ENCODE peak calls at places on chromosomes 7 and 10, in nine cellular contexts. One of them, this sample, is unnamed.

GRCh38 chr7:26307226-26307625 is 15.6 kb downstream of the SNX10 start:
- DNase-seq in mesendoderm: no peak
- DNase-seq in testis: no peak
- DNase-seq in OCI-LY7: no peak
- DNase-seq in cardiac fibroblast: peak; percentile 8
- DNase-seq in activated T-helper 1 cell treated with anti-CD3 and anti-CD28 coated beads, Interleukin-12 subunit alpha, Interleukin-12 subunit beta, Interleukin-2, Interleukin-4 antibody, amounts not matched to agents 30 ng/mL and 10 ng/mL and 1 ng/mL, durations not matched to agents 14 hours and 24 hours and 36 hours: no peak
- DNase-seq in aorta: no peak
- DNase-seq in H54: peak; percentile 76
- DNase-seq in progenitor cell of endocrine pancreas: no peak
- DNase-seq in this sample: no peak

GRCh38 chr10:105706281-105707026 is 1065.4 kb downstream of the SORCS3 start:
- DNase-seq in mesendoderm: no peak
- DNase-seq in testis: no peak
- DNase-seq in OCI-LY7: no peak
- DNase-seq in cardiac fibroblast: no peak
- DNase-seq in activated T-helper 1 cell treated with anti-CD3 and anti-CD28 coated beads, Interleukin-12 subunit alpha, Interleukin-12 subunit beta, Interleukin-2, Interleukin-4 antibody, amounts not matched to agents 30 ng/mL and 10 ng/mL and 1 ng/mL, durations not matched to agents 14 hours and 24 hours and 36 hours: no peak
- DNase-seq in aorta: no peak
- DNase-seq in H54: no peak
- DNase-seq in progenitor cell of endocrine pancreas: no peak
- DNase-seq in this sample: no peak

GRCh38 chr7:152335900-152336571 is 99.8 kb downstream of the KMT2C start:
- DNase-seq in mesendoderm: no peak
- DNase-seq in testis: no peak
- DNase-seq in OCI-LY7: no peak
- DNase-seq in cardiac fibroblast: no peak
- DNase-seq in activated T-helper 1 cell treated with anti-CD3 and anti-CD28 coated beads, Interleukin-12 subunit alpha, Interleukin-12 subunit beta, Interleukin-2, Interleukin-4 antibody, amounts not matched to agents 30 ng/mL and 10 ng/mL and 1 ng/mL, durations not matched to agents 14 hours and 24 hours and 36 hours: no peak
- DNase-seq in aorta: no peak
- DNase-seq in H54: no peak
- DNase-seq in progenitor cell of endocrine pancreas: no peak
- DNase-seq in this sample: no peak

GRCh38 chr7:139242741-139243281 is 11.8 kb downstream of the UBN2 start:
- DNase-seq in mesendoderm: no peak
- DNase-seq in testis: no peak
- DNase-seq in OCI-LY7: no peak
- DNase-seq in cardiac fibroblast: peak; percentile 73
- DNase-seq in activated T-helper 1 cell treated with anti-CD3 and anti-CD28 coated beads, Interleukin-12 subunit alpha, Interleukin-12 subunit beta, Interleukin-2, Interleukin-4 antibody, amounts not matched to agents 30 ng/mL and 10 ng/mL and 1 ng/mL, durations not matched to agents 14 hours and 24 hours and 36 hours: no peak
- DNase-seq in aorta: no peak
- DNase-seq in H54: no peak
- DNase-seq in progenitor cell of endocrine pancreas: no peak
- DNase-seq in this sample: no peak

GRCh38 chr7:2029936-2030335 is 202.8 kb downstream of the MAD1L1 start:
- DNase-seq in mesendoderm: no peak
- DNase-seq in testis: no peak
- DNase-seq in OCI-LY7: no peak
- DNase-seq in cardiac fibroblast: no peak
- DNase-seq in activated T-helper 1 cell treated with anti-CD3 and anti-CD28 coated beads, Interleukin-12 subunit alpha, Interleukin-12 subunit beta, Interleukin-2, Interleukin-4 antibody, amounts not matched to agents 30 ng/mL and 10 ng/mL and 1 ng/mL, durations not matched to agents 14 hours and 24 hours and 36 hours: no peak
- DNase-seq in aorta: peak; percentile 39
- DNase-seq in H54: no peak
- DNase-seq in progenitor cell of endocrine pancreas: no peak
- DNase-seq in this sample: no peak

GRCh38 chr7:94540428-94540827 is 30.8 kb downstream of the CASD1 start:
- DNase-seq in mesendoderm: no peak
- DNase-seq in testis: no peak
- DNase-seq in OCI-LY7: no peak
- DNase-seq in cardiac fibroblast: peak; percentile 12
- DNase-seq in activated T-helper 1 cell treated with anti-CD3 and anti-CD28 coated beads, Interleukin-12 subunit alpha, Interleukin-12 subunit beta, Interleukin-2, Interleukin-4 antibody, amounts not matched to agents 30 ng/mL and 10 ng/mL and 1 ng/mL, durations not matched to agents 14 hours and 24 hours and 36 hours: no peak
- DNase-seq in aorta: no peak
- DNase-seq in H54: no peak
- DNase-seq in progenitor cell of endocrine pancreas: no peak
- DNase-seq in this sample: no peak

GRCh38 chr7:158431941-158432347 is 155.7 kb downstream of the PTPRN2 start:
- DNase-seq in mesendoderm: peak; percentile 25
- DNase-seq in testis: peak; percentile 60
- DNase-seq in OCI-LY7: no peak
- DNase-seq in cardiac fibroblast: peak; percentile 94
- DNase-seq in activated T-helper 1 cell treated with anti-CD3 and anti-CD28 coated beads, Interleukin-12 subunit alpha, Interleukin-12 subunit beta, Interleukin-2, Interleukin-4 antibody, amounts not matched to agents 30 ng/mL and 10 ng/mL and 1 ng/mL, durations not matched to agents 14 hours and 24 hours and 36 hours: no peak
- DNase-seq in aorta: peak; percentile 89
- DNase-seq in H54: peak; percentile 79
- DNase-seq in progenitor cell of endocrine pancreas: no peak
- DNase-seq in this sample: no peak

GRCh38 chr7:45697576-45698136 is 123.5 kb downstream of the ADCY1 start:
- DNase-seq in mesendoderm: no peak
- DNase-seq in testis: no peak
- DNase-seq in OCI-LY7: no peak
- DNase-seq in cardiac fibroblast: peak; percentile 45
- DNase-seq in activated T-helper 1 cell treated with anti-CD3 and anti-CD28 coated beads, Interleukin-12 subunit alpha, Interleukin-12 subunit beta, Interleukin-2, Interleukin-4 antibody, amounts not matched to agents 30 ng/mL and 10 ng/mL and 1 ng/mL, durations not matched to agents 14 hours and 24 hours and 36 hours: no peak
- DNase-seq in aorta: no peak
- DNase-seq in H54: peak; percentile 36
- DNase-seq in progenitor cell of endocrine pancreas: no peak
- DNase-seq in this sample: no peak

This sample was measured in AG04449.